ENCODE peak calls at places on chromosomes 12 and 14, in four cellular contexts. Q, L, V and S are unnamed samples.

GRCh38 chr14:76917759-76918175 is 91.6 kb downstream of the LRRC74A start:
- DNase-seq in V (no peak), L (no peak), Q (no peak), S (no peak)

GRCh38 chr12:27614866-27615265 is 81.4 kb upstream of the REP15 start:
- DNase-seq in V (no peak), L (no peak), Q (no peak), S (no peak)

GRCh38 chr12:59084758-59085383 is 164.6 kb upstream of the LRIG3 start:
- DNase-seq in L (no peak), Q (peak; percentile 46), V (no peak), S (no peak)

GRCh38 chr12:103855896-103856657 is 15.0 kb upstream of the NT5DC3 start:
- DNase-seq in L (no peak), V (no peak), Q (no peak), S (no peak)

GRCh38 chr12:7144414-7145120 is 14.4 kb downstream of the CLSTN3 start:
- DNase-seq in V (no peak), L (peak; percentile 37), Q (no peak), S (no peak)

GRCh38 chr14:84646791-84647500 is 883.0 kb upstream of the FLRT2 start:
- DNase-seq in L (no peak), V (no peak), Q (no peak), S (no peak)

GRCh38 chr12:122021193-122021821 is 377 bp upstream of the BCL7A start:
- DNase-seq in V (no peak), L (no peak), Q (peak; percentile 65), S (no peak)

GRCh38 chr14:87690076-87690661 is 302.8 kb downstream of the GALC start:
- DNase-seq in Q (no peak), V (no peak), L (no peak), S (no peak)

GRCh38 chr12:122072031-122072970 is 6.3 kb upstream of the MLXIP start:
- DNase-seq in L (no peak), Q (no peak), V (no peak), S (no peak)

GRCh38 chr12:47717443-47718193 is 7.7 kb downstream of the ENDOU start:
- DNase-seq in V (no peak), L (peak; percentile 76), Q (peak; percentile 90), S (peak; percentile 42)

GRCh38 chr12:7884687-7885086 is 12.0 kb upstream of the SLC2A14 start:
- DNase-seq in Q (no peak), V (no peak), L (no peak), S (no peak)

GRCh38 chr12:89732511-89732910 is 23.9 kb upstream of the ATP2B1 start:
- DNase-seq in Q (no peak), V (no peak), L (no peak), S (no peak)

GRCh38 chr12:116298578-116298977 is 21.1 kb upstream of the MED13L start:
- DNase-seq in L (no peak), V (no peak), Q (no peak), S (no peak)

GRCh38 chr14:32710351-32711102 is 228.2 kb upstream of the NPAS3 start:
- DNase-seq in V (no peak), Q (no peak), L (no peak), S (no peak)

GRCh38 chr14:103260629-103261124 is 73.4 kb upstream of the EIF5 start:
- DNase-seq in L (no peak), V (no peak), Q (peak; percentile 42), S (no peak)

GRCh38 chr12:116343331-116343884 is 65.9 kb upstream of the MED13L start:
- DNase-seq in V (no peak), L (no peak), Q (no peak), S (no peak)

GRCh38 chr14:87113286-87113685 is 879.7 kb downstream of the GALC start:
- DNase-seq in L (no peak), V (no peak), Q (no peak), S (no peak)

GRCh38 chr14:76613616-76614015 is 147.7 kb upstream of the VASH1 start:
- DNase-seq in L (no peak), V (no peak), Q (no peak), S (no peak)

GRCh38 chr12:101772019-101772774 is 32.9 kb upstream of the SYCP3 start:
- DNase-seq in L (no peak), V (no peak), Q (no peak), S (no peak)

GRCh38 chr14:53491256-53491905 is 338.3 kb upstream of the DDHD1 start:
- DNase-seq in Q (no peak), V (no peak), L (no peak), S (no peak)

GRCh38 chr12:46219892-46220655 is 48.8 kb downstream of the SLC38A1 start:
- DNase-seq in Q (no peak), V (no peak), L (peak; percentile 68), S (peak; percentile 30)

GRCh38 chr14:74062809-74063150 is 21.5 kb downstream of the ALDH6A1 start:
- DNase-seq in Q (no peak), V (no peak), L (no peak), S (no peak)

GRCh38 chr12:27984275-27984674 is 11.7 kb upstream of the PTHLH start:
- DNase-seq in Q (no peak), L (peak; percentile 34), V (no peak), S (no peak)

GRCh38 chr14:34322940-34323418 is 139.1 kb downstream of the SPTSSA start:
- DNase-seq in L (peak; percentile 52), V (no peak), Q (peak; percentile 79), S (peak; percentile 87)

GRCh38 chr12:67697443-67697842 is 48.9 kb downstream of the DYRK2 start:
- DNase-seq in V (no peak), Q (no peak), L (no peak), S (no peak)
- TF ChIP-seq HDAC6 in V (no peak), Q (no peak), L (no peak), S (no peak)

GRCh38 chr12:130792926-130793849 is 45.9 kb downstream of the STX2 start:
- DNase-seq in V (no peak), Q (no peak), L (no peak), S (no peak)

GRCh38 chr12:130787041-130787440 is 52.0 kb downstream of the STX2 start:
- DNase-seq in L (no peak), Q (no peak), V (no peak), S (no peak)

GRCh38 chr12:130791699-130792098 is 47.4 kb downstream of the STX2 start:
- DNase-seq in V (no peak), L (no peak), Q (no peak), S (no peak)

GRCh38 chr12:130787445-130788410 is 51.3 kb downstream of the STX2 start:
- DNase-seq in V (no peak), L (no peak), Q (peak; percentile 73), S (no peak)

GRCh38 chr12:130788515-130788914 is 50.5 kb downstream of the STX2 start:
- DNase-seq in L (no peak), Q (no peak), V (no peak), S (no peak)
- TF ChIP-seq ZNF274 in L (no peak), Q (no peak), V (no peak), S (no peak)

GRCh38 chr12:75702477-75703093 is 191.2 kb upstream of the KRR1 start:
- DNase-seq in V (no peak), Q (no peak), L (no peak), S (no peak)
- TF ChIP-seq HDAC6 in V (no peak), Q (no peak), L (no peak), S (no peak)

DNA sequence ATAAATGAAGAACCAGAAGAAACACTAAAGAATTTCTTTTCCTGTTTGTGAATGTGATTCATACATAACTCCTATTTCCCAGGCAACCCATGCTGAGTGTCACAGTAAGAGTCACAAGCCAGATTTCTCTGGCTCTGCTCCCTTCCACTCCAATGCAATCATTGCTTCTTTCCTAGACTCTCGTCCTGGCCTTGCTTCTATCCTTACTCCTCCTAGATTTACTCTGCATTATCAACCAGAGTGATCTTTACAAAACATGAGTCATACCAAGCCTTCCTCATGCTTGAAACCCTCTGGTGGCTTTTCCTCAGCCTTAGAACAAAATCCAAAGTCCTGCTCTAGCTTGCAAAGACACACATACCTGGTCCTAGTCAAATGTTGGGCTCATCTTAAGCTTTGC is 13.3 kb downstream of the IL22 start:
- DNase-seq in Q (no peak), L (no peak), V (no peak), S (no peak)
- TF ChIP-seq ZNF274 in Q (no peak), L (no peak), V (no peak), S (no peak)

GRCh38 chr12:123150804-123151678 is at the start of gene PITPNM2:
- DNase-seq in L (peak; percentile 87), Q (no peak), V (no peak), S (no peak)
- TF ChIP-seq HDAC6 in L (no peak), Q (no peak), V (no peak), S (no peak)

DNA sequence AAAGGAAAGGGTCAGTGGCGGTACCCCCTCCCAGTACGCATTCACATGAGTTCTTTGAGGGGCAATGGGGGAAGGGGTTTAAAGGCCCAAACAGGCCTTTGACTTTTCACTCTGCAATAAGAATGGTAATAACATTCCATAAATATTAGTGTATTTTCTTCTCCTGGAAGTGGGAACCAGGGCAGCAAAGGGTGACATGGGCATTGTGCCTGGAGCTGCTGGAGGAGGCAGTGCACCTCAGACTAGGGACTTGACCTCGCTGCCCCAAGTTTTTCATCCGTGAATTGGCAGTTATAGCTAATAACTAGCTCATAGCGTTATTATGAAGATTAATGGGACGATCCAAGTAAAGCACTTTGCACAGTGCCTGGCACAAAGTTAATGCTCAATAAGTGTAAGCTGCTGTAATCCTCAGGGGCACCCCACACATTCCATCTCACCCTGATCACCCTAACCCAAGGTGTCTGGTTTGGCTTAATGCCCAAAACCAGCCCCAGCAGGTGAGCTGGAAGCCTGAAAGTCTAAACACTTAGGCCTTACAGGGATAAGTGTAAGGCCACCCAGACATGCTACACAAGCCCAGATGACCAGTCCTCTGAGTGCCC is 2.8 kb upstream of the KCNH3 start:
- DNase-seq in V (no peak), L (no peak), Q (no peak), S (no peak)
- TF ChIP-seq ZNF274 in V (no peak), L (no peak), Q (no peak), S (no peak)